ENCODE peak calls at places on chromosomes 11 and 22, in nine cellular contexts. B, Z, J, L, M, T, E, F and Q are unnamed samples.

GRCh38 chr11:6438979-6439571 is 1.7 kb downstream of the HPX start:
- DNase-seq in B (peak), Z (peak), J (no peak), L (peak), M (peak), T (peak), E (no peak), F (peak), Q (peak)

GRCh38 chr22:45516923-45517675 is 14.4 kb downstream of the FBLN1 start:
- DNase-seq in B (peak), Z (peak), J (no peak), L (no peak), M (peak), T (peak), E (no peak), F (peak), Q (peak)

GRCh38 chr11:75981546-75981945 is 166.5 kb downstream of the UVRAG start:
- DNase-seq in B (no peak), Z (no peak), J (no peak), L (no peak), M (no peak), T (no peak), E (no peak), F (peak), Q (no peak)

GRCh38 chr11:96014234-96014633 is 90.3 kb upstream of the MTMR2 start:
- DNase-seq in B (no peak), Z (peak), J (no peak), L (no peak), M (no peak), T (peak), E (no peak), F (no peak), Q (peak)

GRCh38 chr11:35781342-35782171 is 119.0 kb downstream of the TRIM44 start:
- DNase-seq in B (peak), Z (peak), J (no peak), L (peak), M (no peak), T (peak), E (no peak), F (peak), Q (peak)

GRCh38 chr11:1573077-1573846 is 1.2 kb upstream of the DUSP8 start:
- DNase-seq in B (peak), Z (peak), J (no peak), L (no peak), M (no peak), T (no peak), E (no peak), F (no peak), Q (no peak)

GRCh38 chr11:115145316-115145715 is 358.9 kb downstream of the CADM1 start:
- DNase-seq in B (no peak), Z (no peak), J (no peak), L (no peak), M (no peak), T (no peak), E (no peak), F (no peak), Q (no peak)

GRCh38 chr22:17149073-17149815 is 9.8 kb downstream of the HDHD5 start:
- DNase-seq in B (no peak), Z (no peak), J (peak), L (no peak), M (no peak), T (no peak), E (no peak), F (no peak), Q (no peak)

GRCh38 chr11:1100417-1101245 is 26.0 kb downstream of the MUC2 start:
- DNase-seq in B (no peak), Z (no peak), J (peak), L (no peak), M (no peak), T (no peak), E (no peak), F (no peak), Q (no peak)

GRCh38 chr22:42662114-42663021 is 13.2 kb upstream of the CYB5R3 start:
- DNase-seq in B (peak), Z (peak), J (peak), L (peak), M (peak), T (peak), E (peak), F (peak), Q (peak)

GRCh38 chr22:28674121-28674563 is 5.5 kb downstream of the TTC28 start:
- DNase-seq in B (no peak), Z (no peak), J (no peak), L (no peak), M (no peak), T (peak), E (no peak), F (no peak), Q (peak)

GRCh38 chr22:44523981-44524759 is 26.1 kb upstream of the RTL6 start:
- DNase-seq in B (no peak), Z (no peak), J (no peak), L (peak), M (peak), T (peak), E (no peak), F (no peak), Q (peak)

GRCh38 chr22:46483353-46483752 is 54.1 kb downstream of the CELSR1 start:
- DNase-seq in B (no peak), Z (no peak), J (no peak), L (no peak), M (no peak), T (no peak), E (no peak), F (no peak), Q (no peak)

GRCh38 chr11:41659990-41660389 is 200.5 kb upstream of the LRRC4C start:
- DNase-seq in B (no peak), Z (no peak), J (no peak), L (no peak), M (peak), T (no peak), E (no peak), F (no peak), Q (peak)

GRCh38 chr11:70506986-70507385 is 108.7 kb downstream of the CTTN start:
- DNase-seq in B (no peak), Z (no peak), J (no peak), L (no peak), M (no peak), T (no peak), E (no peak), F (no peak), Q (no peak)

GRCh38 chr11:85854212-85854556 is 999 bp upstream of the CCDC83 start:
- DNase-seq in B (no peak), Z (no peak), J (no peak), L (no peak), M (no peak), T (no peak), E (no peak), F (no peak), Q (no peak)

GRCh38 chr22:50314455-50315288 is 7.2 kb upstream of the PLXNB2 start:
- DNase-seq in B (peak), Z (no peak), J (peak), L (no peak), M (peak), T (no peak), E (no peak), F (no peak), Q (no peak)

GRCh38 chr11:9787981-9788521 is 124.2 kb downstream of the SWAP70 start:
- DNase-seq in B (no peak), Z (no peak), J (no peak), L (no peak), M (no peak), T (peak), E (peak), F (no peak), Q (peak)

GRCh38 chr11:64238076-64238475 is 2.8 kb upstream of the FKBP2 start:
- DNase-seq in B (no peak), Z (no peak), J (no peak), L (no peak), M (no peak), T (no peak), E (no peak), F (no peak), Q (no peak)

GRCh38 chr11:68315581-68315920 is 3.2 kb downstream of the LRP5 start:
- DNase-seq in B (no peak), Z (no peak), J (no peak), L (no peak), M (no peak), T (no peak), E (no peak), F (no peak), Q (no peak)

GRCh38 chr22:31605851-31606585 is 56.0 kb downstream of the PISD start:
- DNase-seq in B (no peak), Z (no peak), J (peak), L (no peak), M (no peak), T (no peak), E (no peak), F (no peak), Q (no peak)

GRCh38 chr22:32502346-32502745 is 27.7 kb downstream of the FBXO7 start:
- DNase-seq in B (peak), Z (no peak), J (no peak), L (no peak), M (no peak), T (no peak), E (no peak), F (peak), Q (no peak)

GRCh38 chr22:50171965-50172421 is 1.5 kb downstream of the PANX2 start:
- DNase-seq in B (no peak), Z (no peak), J (no peak), L (no peak), M (no peak), T (no peak), E (no peak), F (no peak), Q (no peak)

GRCh38 chr11:12606597-12606996 is 67.6 kb upstream of the TEAD1 start:
- DNase-seq in B (no peak), Z (no peak), J (no peak), L (no peak), M (no peak), T (peak), E (no peak), F (no peak), Q (peak)

GRCh38 chr22:19143967-19144400 is 467 bp downstream of the ESS2 start:
- DNase-seq in B (no peak), Z (no peak), J (no peak), L (no peak), M (no peak), T (peak), E (no peak), F (no peak), Q (peak)

GRCh38 chr11:110148775-110149744 is 55.9 kb downstream of the ZC3H12C start:
- DNase-seq in B (no peak), Z (peak), J (no peak), L (no peak), M (no peak), T (peak), E (no peak), F (no peak), Q (peak)

GRCh38 chr22:46942816-46943783 is 180.7 kb downstream of the TBC1D22A start:
- DNase-seq in B (no peak), Z (no peak), J (peak), L (peak), M (no peak), T (no peak), E (no peak), F (no peak), Q (no peak)

GRCh38 chr11:134658481-134659080 is 246.5 kb upstream of the B3GAT1 start:
- DNase-seq in B (peak), Z (no peak), J (no peak), L (peak), M (no peak), T (no peak), E (no peak), F (no peak), Q (no peak)

GRCh38 chr22:25057013-25057881 is 104.7 kb downstream of the KIAA1671 start:
- DNase-seq in B (peak), Z (peak), J (peak), L (peak), M (peak), T (peak), E (peak), F (peak), Q (peak)

GRCh38 chr11:45162916-45163879 is 16.8 kb downstream of the PRDM11 start:
- DNase-seq in B (no peak), Z (no peak), J (no peak), L (no peak), M (no peak), T (no peak), E (no peak), F (no peak), Q (no peak)

GRCh38 chr22:29205598-29206371 is at the start of gene EMID1:
- DNase-seq in B (peak), Z (peak), J (peak), L (peak), M (peak), T (no peak), E (no peak), F (peak), Q (peak)

GRCh38 chr11:75024068-75024449 is 35.3 kb downstream of the NEU3 start:
- DNase-seq in B (no peak), Z (no peak), J (no peak), L (no peak), M (no peak), T (no peak), E (no peak), F (no peak), Q (no peak)

GRCh38 chr11:108616549-108616948 is 23.0 kb upstream of the EXPH5 start:
- DNase-seq in B (no peak), Z (peak), J (no peak), L (no peak), M (no peak), T (peak), E (no peak), F (no peak), Q (peak)

GRCh38 chr11:72260574-72260973 is 16.6 kb upstream of the PHOX2A start:
- DNase-seq in B (no peak), Z (no peak), J (no peak), L (no peak), M (no peak), T (no peak), E (no peak), F (no peak), Q (no peak)
- H3K4me3 ChIP-seq in B (no peak), Z (no peak), J (no peak), L (no peak), M (no peak), T (no peak), E (no peak), F (no peak), Q (no peak)

GRCh38 chr11:111189466-111189865 is 56.1 kb upstream of the POU2AF2 start:
- DNase-seq in B (no peak), Z (no peak), J (no peak), L (no peak), M (no peak), T (no peak), E (no peak), F (no peak), Q (no peak)
- TF ChIP-seq CTCF in B (peak), Z (no peak), J (no peak), L (no peak), M (no peak), T (no peak), E (no peak), F (no peak), Q (no peak)

DNA sequence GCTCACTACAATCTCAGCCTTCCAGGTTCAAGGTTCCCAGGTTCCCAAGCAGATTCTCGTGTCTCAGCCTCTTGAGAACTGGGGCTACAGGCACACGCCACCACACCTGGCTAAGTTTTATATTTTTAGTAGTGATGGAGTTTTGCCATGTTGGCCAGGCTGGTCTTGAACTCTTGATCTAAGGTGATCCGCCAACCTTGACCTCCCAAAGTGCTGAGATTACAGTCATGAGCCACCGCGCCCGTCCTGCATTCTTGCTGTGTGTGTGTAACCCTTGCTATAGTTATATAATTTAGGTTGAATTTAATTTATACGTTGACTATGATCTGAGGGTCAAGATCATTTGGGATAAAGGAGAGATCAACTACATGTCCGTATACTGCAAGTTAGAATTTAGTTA is 29.3 kb upstream of the ROBO3 start:
- DNase-seq in B (no peak), Z (no peak), J (no peak), L (no peak), M (no peak), T (no peak), E (no peak), F (no peak), Q (no peak)
- H3K4me3 ChIP-seq in B (no peak), Z (peak), J (no peak), L (no peak), M (no peak), T (no peak), E (peak), F (no peak), Q (no peak)

DNA sequence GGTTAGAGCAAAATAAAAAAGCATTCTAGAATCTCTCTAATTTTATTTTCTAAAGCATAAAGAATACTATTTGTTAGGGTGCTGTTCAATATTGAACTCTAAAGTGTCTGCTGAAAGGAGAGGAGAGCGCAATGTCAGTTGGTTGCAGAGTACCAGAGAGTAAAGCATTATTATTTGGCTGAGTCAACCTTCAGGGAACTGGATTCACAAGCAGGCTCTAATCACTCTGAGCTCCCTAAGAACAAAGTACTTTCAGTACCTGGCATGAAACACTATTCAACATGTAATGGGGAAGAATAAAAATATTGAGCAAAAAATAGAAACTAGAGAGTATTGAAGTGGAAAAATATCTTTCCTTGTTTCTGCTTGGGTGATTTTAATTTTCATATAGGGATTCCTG is 961.0 kb upstream of the CCDC90B start:
- DNase-seq in B (no peak), Z (no peak), J (no peak), L (no peak), M (no peak), T (no peak), E (no peak), F (no peak), Q (no peak)
- TF ChIP-seq CTCF in B (no peak), Z (no peak), J (no peak), L (no peak), M (no peak), T (no peak), E (no peak), F (no peak), Q (no peak)

DNA sequence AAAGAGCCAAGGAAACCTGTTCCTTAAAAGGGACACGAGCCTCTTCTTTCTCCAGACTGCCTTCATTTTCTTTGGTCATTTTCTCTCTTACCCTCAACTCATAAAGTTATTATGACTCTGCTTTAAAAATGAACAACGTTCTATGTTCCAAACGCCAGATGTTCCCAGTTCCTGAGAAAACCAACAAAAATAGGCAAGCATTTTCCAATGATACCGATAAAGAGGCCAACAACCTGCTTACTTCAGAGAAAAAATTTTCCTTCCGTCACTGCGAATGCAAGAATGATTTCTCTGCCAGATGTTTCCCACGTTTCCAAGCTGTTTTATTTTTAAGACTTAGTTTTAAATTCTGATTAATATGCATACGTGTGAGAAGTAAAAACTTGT is 315 bp upstream of the TRPC6 start:
- DNase-seq in B (no peak), Z (no peak), J (no peak), L (no peak), M (no peak), T (no peak), E (no peak), F (no peak), Q (no peak)
- H3K4me3 ChIP-seq in B (peak), Z (peak), J (peak), L (peak), M (peak), T (no peak), E (peak), F (peak), Q (no peak)

GRCh38 chr11:118658372-118659313 is 20.8 kb downstream of the TREH start:
- DNase-seq in B (peak), Z (no peak), J (no peak), L (no peak), M (no peak), T (no peak), E (no peak), F (no peak), Q (no peak)
- TF ChIP-seq CTCF in B (no peak), Z (no peak), J (no peak), L (no peak), M (peak), T (peak), E (no peak), F (no peak), Q (peak)